ENCODE peak calls at places on chromosome 6, in five cellular contexts. E is NCI-H748 treated with DMSO at 0.1 percent for 48 hours, B is GM12892, R is NAMALWA, J is NCI-H2029 treated with DMSO at 0.1 percent for 48 hours. Q is an unnamed sample.

GRCh38 chr6:30022189-30022588 is 38.9 kb upstream of the POLR1H start:
- DNase-seq in E (no peak), B (no peak), R (no peak), J (no peak), Q (no peak)

GRCh38 chr6:155832596-155832995 is 377.0 kb upstream of the NOX3 start:
- DNase-seq in E (no peak), B (no peak), R (no peak), J (no peak), Q (no peak)

GRCh38 chr6:149963212-149963461 is 606 bp upstream of the ULBP1 start:
- DNase-seq in E (peak; percentile 55), B (no peak), R (peak; percentile 61), J (no peak), Q (no peak)

GRCh38 chr6:103367212-103367611 is 1492.5 kb downstream of the HACE1 start:
- DNase-seq in E (no peak), B (no peak), R (no peak), J (no peak), Q (no peak)

GRCh38 chr6:143620461-143620860 is 57.3 kb upstream of the PHACTR2 start:
- DNase-seq in E (no peak), B (no peak), R (peak; percentile 6), J (no peak), Q (no peak)

GRCh38 chr6:38166411-38167240 is 347.1 kb downstream of the ZFAND3 start:
- DNase-seq in E (no peak), B (no peak), R (no peak), J (no peak), Q (no peak)

GRCh38 chr6:141486942-141487341 is 645.8 kb upstream of the GJE1 start:
- DNase-seq in E (peak; percentile 63), B (no peak), R (no peak), J (peak; percentile 42), Q (peak; percentile 74)

GRCh38 chr6:90893385-90893784 is 306.5 kb upstream of the MAP3K7 start:
- DNase-seq in E (no peak), B (no peak), R (no peak), J (no peak), Q (no peak)

GRCh38 chr6:6885521-6886088 is 222.2 kb upstream of the RREB1 start:
- DNase-seq in E (no peak), B (no peak), R (no peak), J (peak; percentile 27), Q (peak; percentile 81)

GRCh38 chr6:54879188-54879985 is 32.8 kb downstream of the FAM83B start:
- DNase-seq in E (no peak), B (no peak), R (no peak), J (no peak), Q (no peak)

GRCh38 chr6:78947962-78948361 is 80.6 kb downstream of the IRAK1BP1 start:
- DNase-seq in E (no peak), B (no peak), R (no peak), J (no peak), Q (no peak)

GRCh38 chr6:129849456-129849855 is 11.7 kb downstream of the TMEM244 start:
- DNase-seq in E (no peak), B (no peak), R (no peak), J (no peak), Q (no peak)

GRCh38 chr6:43606019-43606418 is 23.0 kb downstream of the GTPBP2 start:
- DNase-seq in E (no peak), B (no peak), R (no peak), J (no peak), Q (no peak)

GRCh38 chr6:79671605-79672266 is 40.6 kb downstream of the SH3BGRL2 start:
- DNase-seq in E (peak; percentile 32), B (no peak), R (peak; percentile 4), J (peak; percentile 90), Q (no peak)

GRCh38 chr6:137783640-137784198 is 83.3 kb upstream of the TNFAIP3 start:
- DNase-seq in E (no peak), B (no peak), R (no peak), J (no peak), Q (no peak)

GRCh38 chr6:125316621-125317020 is 14.9 kb upstream of the HDDC2 start:
- DNase-seq in E (no peak), B (no peak), R (no peak), J (no peak), Q (no peak)

GRCh38 chr6:137744877-137745276 is 122.2 kb upstream of the TNFAIP3 start:
- DNase-seq in E (no peak), B (peak; percentile 10), R (peak; percentile 15), J (no peak), Q (no peak)

GRCh38 chr6:31216208-31216898 is 45.9 kb upstream of the POU5F1 start:
- DNase-seq in E (no peak), B (no peak), R (no peak), J (no peak), Q (no peak)

Q was measured in SHP77 treated with DMSO at 0.1 percent for 48 hours.